ENCODE peak calls at places on chromosomes 3 and 15, in four cellular contexts. K is GM23248, P is IMR-90, O is OCI-LY7. D is an unnamed sample.

GRCh38 chr3:23035927-23036640 is 167.0 kb upstream of the UBE2E2 start:
- DNase-seq in K (no peak), P (no peak), O (peak; percentile 12), D (peak; percentile 48)

GRCh38 chr3:11736136-11736833 is 92.6 kb upstream of the VGLL4 start:
- DNase-seq in K (no peak), P (no peak), O (no peak), D (no peak)

GRCh38 chr3:33664195-33664594 is 53.9 kb downstream of the CLASP2 start:
- DNase-seq in K (peak; percentile 87), P (peak; percentile 92), O (no peak), D (no peak)

GRCh38 chr15:39666671-39667070 is 85.8 kb downstream of the THBS1 start:
- DNase-seq in K (peak; percentile 19), P (peak; percentile 72), O (no peak), D (no peak)

GRCh38 chr15:63339836-63340235 is 41.8 kb downstream of the CA12 start:
- DNase-seq in K (no peak), P (no peak), O (no peak), D (no peak)

GRCh38 chr3:149646181-149646766 is 11.6 kb downstream of the WWTR1 start:
- DNase-seq in K (peak; percentile 85), P (peak; percentile 80), O (no peak), D (no peak)

GRCh38 chr3:10977864-10978510 is 14.6 kb upstream of the SLC6A1 start:
- DNase-seq in K (no peak), P (peak; percentile 1), O (no peak), D (no peak)

GRCh38 chr15:31474059-31474868 is 147.6 kb downstream of the KLF13 start:
- DNase-seq in K (no peak), P (no peak), O (no peak), D (no peak)

GRCh38 chr3:7953449-7954015 is 548.1 kb upstream of the LMCD1 start:
- DNase-seq in K (no peak), P (no peak), O (no peak), D (no peak)

GRCh38 chr3:116001063-116001765 is 377.9 kb downstream of the GAP43 start:
- DNase-seq in K (peak; percentile 57), P (peak; percentile 30), O (no peak), D (no peak)

GRCh38 chr3:11238880-11239279 is 33.3 kb upstream of the ATG7 start:
- DNase-seq in K (peak; percentile 93), P (peak; percentile 95), O (no peak), D (no peak)

DNA sequence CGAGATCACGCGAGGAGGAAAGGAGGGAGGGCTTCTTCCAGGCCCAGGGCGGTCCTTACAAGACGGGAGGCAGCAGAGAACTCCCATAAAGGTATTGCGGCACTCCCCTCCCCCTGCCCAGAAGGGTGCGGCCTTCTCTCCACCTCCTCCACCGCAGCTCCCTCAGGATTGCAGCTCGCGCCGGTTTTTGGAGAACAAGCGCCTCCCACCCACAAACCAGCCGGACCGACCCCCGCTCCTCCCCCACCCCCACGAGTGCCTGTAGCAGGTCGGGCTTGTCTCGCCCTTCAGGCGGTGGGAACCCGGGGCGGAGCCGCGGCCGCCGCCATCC is 1.1 kb upstream of the SETD5 start:
- DNase-seq in K (peak; percentile 98), P (peak; percentile 96), O (peak; percentile 89), D (peak; percentile 94)
- H3K4me1 ChIP-seq in K (peaks cover 51% of the 10 kb centered on the region), P (peaks cover 4% of the 10 kb centered on the region), O (peaks cover 55% of the 10 kb centered on the region), D (peaks cover 18% of the 10 kb centered on the region)

GRCh38 chr3:100033814-100034490 is 80.3 kb downstream of the FILIP1L start:
- DNase-seq in K (peak; percentile 4), P (peak; percentile 52), O (no peak), D (no peak)
- H3K4me1 ChIP-seq in K (peaks cover 28% of the 10 kb centered on the region), P (peaks cover 2% of the 10 kb centered on the region), O (no peaks in the 10 kb centered on the region), D (no peaks in the 10 kb centered on the region)

GRCh38 chr3:152334761-152335160 is 66.0 kb downstream of the MBNL1 start:
- DNase-seq in K (no peak), P (no peak), O (no peak), D (no peak)

GRCh38 chr3:152339881-152340505 is 71.3 kb downstream of the MBNL1 start:
- DNase-seq in K (no peak), P (no peak), O (no peak), D (no peak)

GRCh38 chr3:152333928-152334327 is 65.2 kb downstream of the MBNL1 start:
- DNase-seq in K (no peak), P (no peak), O (no peak), D (no peak)

GRCh38 chr3:152335273-152335672 is 66.5 kb downstream of the MBNL1 start:
- DNase-seq in K (no peak), P (no peak), O (no peak), D (no peak)

DNA sequence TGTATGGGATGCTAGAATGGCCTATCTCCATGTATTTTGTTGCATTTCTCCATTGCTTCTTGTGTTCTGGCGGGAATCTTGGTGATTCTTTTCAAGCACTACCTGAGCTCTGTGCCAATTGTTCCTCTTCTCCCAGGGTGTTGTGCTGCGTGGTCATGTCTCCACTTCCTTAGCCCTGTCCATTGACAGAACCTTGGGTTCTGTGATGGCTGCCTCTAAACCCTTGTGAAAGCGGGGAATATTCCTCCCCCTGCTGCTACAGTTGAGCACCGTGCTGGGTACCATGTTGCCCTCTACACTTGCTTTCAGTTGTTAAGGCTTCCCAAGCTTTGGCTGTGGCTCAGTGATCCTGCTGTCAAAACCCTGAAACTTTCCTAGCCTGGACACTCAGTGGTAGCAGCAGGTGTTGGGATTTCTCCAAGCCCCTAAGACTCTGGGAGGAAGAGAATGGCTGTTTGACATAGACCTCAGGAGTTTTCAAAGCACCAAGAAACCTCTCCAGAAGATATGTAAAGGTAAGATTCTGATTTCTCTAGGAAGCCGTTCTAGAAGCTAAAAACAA is 69.5 kb downstream of the MBNL1 start:
- DNase-seq in K (no peak), P (no peak), O (no peak), D (no peak)
- H3K4me1 ChIP-seq in K (no peaks in the 10 kb centered on the region), P (no peaks in the 10 kb centered on the region), O (peaks cover 19% of the 10 kb centered on the region), D (peaks cover 2% of the 10 kb centered on the region)

GRCh38 chr3:119236756-119237155 is 3.9 kb downstream of the B4GALT4 start:
- DNase-seq in K (no peak), P (no peak), O (no peak), D (no peak)
- H3K4me1 ChIP-seq in K (peaks cover 59% of the 10 kb centered on the region), P (peaks cover 5% of the 10 kb centered on the region), O (peaks cover 13% of the 10 kb centered on the region), D (peaks cover 10% of the 10 kb centered on the region)

DNA sequence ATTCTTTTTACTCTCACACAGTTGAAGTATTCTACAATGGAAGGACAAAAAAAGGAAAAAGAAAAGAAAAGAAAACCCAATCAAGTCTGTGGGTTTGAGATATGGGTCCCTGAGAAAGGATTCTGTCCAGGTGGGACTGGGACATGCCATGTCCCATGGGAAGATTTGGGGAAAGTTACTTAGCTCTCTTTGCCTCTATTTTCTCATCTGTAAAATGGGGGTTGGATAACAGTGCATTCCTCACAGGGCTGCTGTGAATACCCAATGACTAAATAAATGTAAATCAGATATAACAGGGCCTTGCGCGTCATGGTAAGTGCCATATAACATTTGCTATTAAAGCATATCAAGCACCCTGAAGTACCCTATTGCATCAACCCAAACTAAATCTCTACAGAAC is 105.7 kb downstream of the CPN2 start:
- DNase-seq in K (no peak), P (no peak), O (no peak), D (no peak)
- H3K4me1 ChIP-seq in K (no peaks in the 10 kb centered on the region), P (no peaks in the 10 kb centered on the region), O (no peaks in the 10 kb centered on the region), D (no peaks in the 10 kb centered on the region)

DNA sequence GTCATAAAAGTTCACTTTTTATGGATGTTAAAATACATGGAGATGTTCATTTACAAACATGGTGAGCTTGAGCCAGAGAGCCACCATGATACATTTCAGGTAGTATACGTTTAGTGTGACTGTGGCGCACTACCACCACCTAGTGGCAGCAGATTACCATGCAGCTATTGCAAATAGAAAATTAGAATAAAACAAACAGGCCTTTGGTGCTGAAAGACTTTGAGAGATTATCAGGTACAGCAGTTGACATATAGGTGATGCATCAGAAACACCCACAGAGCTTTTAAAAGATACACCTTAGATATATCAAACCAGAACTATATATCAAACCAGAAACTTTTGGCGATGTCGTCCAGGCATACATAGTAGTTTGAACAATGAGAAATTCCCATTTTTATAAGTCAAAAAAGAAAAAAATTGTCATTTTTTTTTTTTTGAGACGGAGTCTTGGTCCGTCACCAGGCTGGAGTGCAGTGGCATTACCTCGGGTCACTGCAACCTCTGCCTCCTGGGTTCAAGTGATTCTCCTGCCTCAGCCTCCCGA is 42.0 kb upstream of the ICE2 start:
- DNase-seq in K (peak; percentile 66), P (peak; percentile 77), O (peak; percentile 73), D (peak; percentile 64)
- H3K4me1 ChIP-seq in K (peaks cover 33% of the 10 kb centered on the region), P (peaks cover 10% of the 10 kb centered on the region), O (no peaks in the 10 kb centered on the region), D (peaks cover 3% of the 10 kb centered on the region)

GRCh38 chr3:42658091-42658770 is 4.7 kb downstream of the ZBTB47 start:
- DNase-seq in K (no peak), P (no peak), O (no peak), D (no peak)
- H3K4me1 ChIP-seq in K (peaks cover 22% of the 10 kb centered on the region), P (peaks cover 15% of the 10 kb centered on the region), O (peaks cover under 1% of the 10 kb centered on the region), D (peaks cover 23% of the 10 kb centered on the region)

GRCh38 chr15:46938169-46938568 is 779.1 kb upstream of the SEMA6D start:
- DNase-seq in K (no peak), P (no peak), O (no peak), D (no peak)

GRCh38 chr15:46934851-46935250 is 782.5 kb upstream of the SEMA6D start:
- DNase-seq in K (no peak), P (no peak), O (no peak), D (no peak)

DNA sequence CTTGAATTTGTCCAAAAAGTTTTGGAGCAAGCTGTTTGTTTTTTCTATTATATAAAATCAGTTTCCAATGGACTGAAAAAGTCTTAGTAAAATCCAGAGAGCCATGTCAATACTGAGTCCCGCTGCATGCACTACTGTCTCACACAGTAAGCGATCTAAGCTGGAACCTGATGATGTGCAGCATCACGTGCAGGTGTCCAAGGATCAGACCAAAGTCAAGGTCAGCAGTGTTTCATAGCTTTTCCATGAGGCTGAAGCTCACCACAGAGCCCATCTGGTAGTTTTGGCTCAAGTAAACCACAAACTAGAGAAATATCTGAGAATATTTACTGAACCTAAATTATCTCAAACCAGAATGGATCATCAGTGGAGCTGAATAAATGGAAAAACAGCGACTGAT is 784.0 kb upstream of the SEMA6D start:
- DNase-seq in K (no peak), P (no peak), O (no peak), D (no peak)
- H3K4me1 ChIP-seq in K (no peaks in the 10 kb centered on the region), P (no peaks in the 10 kb centered on the region), O (no peaks in the 10 kb centered on the region), D (no peaks in the 10 kb centered on the region)

DNA sequence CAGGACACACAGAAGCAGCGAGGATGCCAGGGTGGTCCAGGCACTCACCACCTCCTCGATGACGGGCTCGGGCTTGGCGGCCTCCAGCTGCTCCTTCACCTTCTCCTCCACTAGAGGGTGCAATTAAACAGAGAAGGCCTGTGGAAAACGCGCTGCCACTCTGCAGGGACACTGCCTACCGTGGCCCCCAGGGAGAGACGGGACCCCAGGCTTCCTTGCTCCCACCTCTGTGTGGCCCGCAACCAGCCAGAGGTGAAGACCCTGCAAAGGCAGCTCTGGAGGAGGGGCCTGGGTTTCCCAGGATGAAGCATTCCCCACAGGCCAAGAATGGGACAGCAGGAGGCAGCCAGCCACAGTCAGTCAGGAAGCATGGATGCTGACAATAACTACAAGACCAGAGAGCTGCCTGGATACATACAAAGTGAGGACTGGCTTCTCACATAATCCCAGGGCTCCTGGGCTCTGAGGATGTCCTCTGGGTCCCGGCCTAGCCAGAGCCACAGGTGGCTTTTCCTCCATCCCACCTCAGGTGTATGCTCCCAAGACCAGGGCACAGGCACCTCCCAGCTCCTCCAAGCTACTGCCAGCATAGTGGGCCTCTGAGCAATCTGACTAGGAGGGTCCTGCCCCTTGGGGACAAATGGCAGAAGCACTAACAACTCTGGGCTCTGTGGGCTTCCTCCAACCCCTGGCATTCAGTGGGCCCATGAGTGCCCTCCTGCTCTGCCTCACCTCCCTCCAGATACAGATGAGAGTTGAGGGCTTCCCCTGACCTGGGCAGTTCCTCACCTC is 46.2 kb downstream of the PTH1R start:
- DNase-seq in K (peak; percentile 65), P (peak; percentile 12), O (peak; percentile 79), D (peak; percentile 65)
- H3K4me1 ChIP-seq in K (no peaks in the 10 kb centered on the region), P (no peaks in the 10 kb centered on the region), O (peaks cover 53% of the 10 kb centered on the region), D (peaks cover 31% of the 10 kb centered on the region)

GRCh38 chr3:52049503-52049902 is 6.9 kb downstream of the DUSP7 start:
- DNase-seq in K (no peak), P (no peak), O (no peak), D (no peak)
- H3K4me1 ChIP-seq in K (peaks cover 53% of the 10 kb centered on the region), P (peaks cover 57% of the 10 kb centered on the region), O (peaks cover 23% of the 10 kb centered on the region), D (peaks cover 31% of the 10 kb centered on the region)